ENCODE peak calls at places on chromosomes 7 and 10, in seven cellular contexts. One of them, this sample, is unnamed.
A peak's percentile ranks its signal among the peaks of the same experiment; 100 is the strongest.

GRCh38 chr7:149278396-149278795 is 16.4 kb downstream of the ZNF783 start:
- DNase-seq in glomerular endothelial cell: no peak
- DNase-seq in NCI-H2171 treated with DMSO at 0.1 percent for 48 hours: no peak
- DNase-seq in AG09309: no peak
- DNase-seq in posterior cingulate gyrus: no peak
- DNase-seq in activated naive CD4-positive, alpha-beta T cell treated with anti-CD3 and anti-CD28 coated beads for 36 hours: no peak
- DNase-seq in AG04450: no peak
- DNase-seq in this sample: no peak

GRCh38 chr7:17660116-17660515 is 280.2 kb downstream of the SNX13 start:
- DNase-seq in glomerular endothelial cell: no peak
- DNase-seq in NCI-H2171 treated with DMSO at 0.1 percent for 48 hours: no peak
- DNase-seq in AG09309: no peak
- DNase-seq in posterior cingulate gyrus: no peak
- DNase-seq in activated naive CD4-positive, alpha-beta T cell treated with anti-CD3 and anti-CD28 coated beads for 36 hours: no peak
- DNase-seq in AG04450: peak; percentile 44
- DNase-seq in this sample: no peak

GRCh38 chr10:49649294-49649693 is 30.2 kb upstream of the C10orf53 start:
- DNase-seq in glomerular endothelial cell: no peak
- DNase-seq in NCI-H2171 treated with DMSO at 0.1 percent for 48 hours: no peak
- DNase-seq in AG09309: no peak
- DNase-seq in posterior cingulate gyrus: no peak
- DNase-seq in activated naive CD4-positive, alpha-beta T cell treated with anti-CD3 and anti-CD28 coated beads for 36 hours: peak; percentile 47
- DNase-seq in AG04450: no peak
- DNase-seq in this sample: no peak

GRCh38 chr7:139908792-139909191 is 79.7 kb downstream of the TBXAS1 start:
- DNase-seq in glomerular endothelial cell: no peak
- DNase-seq in NCI-H2171 treated with DMSO at 0.1 percent for 48 hours: no peak
- DNase-seq in AG09309: no peak
- DNase-seq in posterior cingulate gyrus: no peak
- DNase-seq in activated naive CD4-positive, alpha-beta T cell treated with anti-CD3 and anti-CD28 coated beads for 36 hours: no peak
- DNase-seq in AG04450: no peak
- DNase-seq in this sample: no peak

GRCh38 chr7:3722396-3722846 is 421.4 kb downstream of the SDK1 start:
- DNase-seq in glomerular endothelial cell: no peak
- DNase-seq in NCI-H2171 treated with DMSO at 0.1 percent for 48 hours: peak; percentile 61
- DNase-seq in AG09309: no peak
- DNase-seq in posterior cingulate gyrus: peak; percentile 25
- DNase-seq in activated naive CD4-positive, alpha-beta T cell treated with anti-CD3 and anti-CD28 coated beads for 36 hours: peak; percentile 45
- DNase-seq in AG04450: no peak
- DNase-seq in this sample: peak; percentile 63

GRCh38 chr10:18140957-18141888 is 999 bp downstream of the CACNB2 start:
- DNase-seq in glomerular endothelial cell: no peak
- DNase-seq in NCI-H2171 treated with DMSO at 0.1 percent for 48 hours: peak; percentile 59
- DNase-seq in AG09309: no peak
- DNase-seq in posterior cingulate gyrus: no peak
- DNase-seq in activated naive CD4-positive, alpha-beta T cell treated with anti-CD3 and anti-CD28 coated beads for 36 hours: no peak
- DNase-seq in AG04450: no peak
- DNase-seq in this sample: no peak

GRCh38 chr10:101995451-101996063 is 60.4 kb downstream of the ARMH3 start:
- DNase-seq in glomerular endothelial cell: no peak
- DNase-seq in NCI-H2171 treated with DMSO at 0.1 percent for 48 hours: no peak
- DNase-seq in AG09309: no peak
- DNase-seq in posterior cingulate gyrus: no peak
- DNase-seq in activated naive CD4-positive, alpha-beta T cell treated with anti-CD3 and anti-CD28 coated beads for 36 hours: no peak
- DNase-seq in AG04450: no peak
- DNase-seq in this sample: no peak

GRCh38 chr10:122551450-122551849 is 9.1 kb upstream of the DMBT1 start:
- DNase-seq in glomerular endothelial cell: no peak
- DNase-seq in NCI-H2171 treated with DMSO at 0.1 percent for 48 hours: no peak
- DNase-seq in AG09309: no peak
- DNase-seq in posterior cingulate gyrus: no peak
- DNase-seq in activated naive CD4-positive, alpha-beta T cell treated with anti-CD3 and anti-CD28 coated beads for 36 hours: peak; percentile 77
- DNase-seq in AG04450: no peak
- DNase-seq in this sample: no peak

GRCh38 chr10:68955414-68955785 is 570 bp upstream of the DDX21 start:
- DNase-seq in glomerular endothelial cell: peak; percentile 22
- DNase-seq in NCI-H2171 treated with DMSO at 0.1 percent for 48 hours: no peak
- DNase-seq in AG09309: no peak
- DNase-seq in posterior cingulate gyrus: no peak
- DNase-seq in activated naive CD4-positive, alpha-beta T cell treated with anti-CD3 and anti-CD28 coated beads for 36 hours: no peak
- DNase-seq in AG04450: no peak
- DNase-seq in this sample: no peak

GRCh38 chr7:125059861-125060456 is 130.3 kb upstream of the POT1 start:
- DNase-seq in glomerular endothelial cell: no peak
- DNase-seq in NCI-H2171 treated with DMSO at 0.1 percent for 48 hours: peak; percentile 76
- DNase-seq in AG09309: no peak
- DNase-seq in posterior cingulate gyrus: no peak
- DNase-seq in activated naive CD4-positive, alpha-beta T cell treated with anti-CD3 and anti-CD28 coated beads for 36 hours: no peak
- DNase-seq in AG04450: no peak
- DNase-seq in this sample: no peak

GRCh38 chr7:20076835-20077234 is 140.3 kb downstream of the MACC1 start:
- DNase-seq in glomerular endothelial cell: no peak
- DNase-seq in NCI-H2171 treated with DMSO at 0.1 percent for 48 hours: no peak
- DNase-seq in AG09309: no peak
- DNase-seq in posterior cingulate gyrus: no peak
- DNase-seq in activated naive CD4-positive, alpha-beta T cell treated with anti-CD3 and anti-CD28 coated beads for 36 hours: no peak
- DNase-seq in AG04450: no peak
- DNase-seq in this sample: no peak

GRCh38 chr7:78568690-78569089 is 770.1 kb downstream of the PHTF2 start:
- DNase-seq in glomerular endothelial cell: no peak
- DNase-seq in NCI-H2171 treated with DMSO at 0.1 percent for 48 hours: no peak
- DNase-seq in AG09309: no peak
- DNase-seq in posterior cingulate gyrus: no peak
- DNase-seq in activated naive CD4-positive, alpha-beta T cell treated with anti-CD3 and anti-CD28 coated beads for 36 hours: no peak
- DNase-seq in AG04450: no peak
- DNase-seq in this sample: no peak

GRCh38 chr7:4225352-4225751 is 456.7 kb upstream of the FOXK1 start:
- DNase-seq in glomerular endothelial cell: no peak
- DNase-seq in NCI-H2171 treated with DMSO at 0.1 percent for 48 hours: no peak
- DNase-seq in AG09309: no peak
- DNase-seq in posterior cingulate gyrus: no peak
- DNase-seq in activated naive CD4-positive, alpha-beta T cell treated with anti-CD3 and anti-CD28 coated beads for 36 hours: no peak
- DNase-seq in AG04450: no peak
- DNase-seq in this sample: no peak

GRCh38 chr7:1963575-1963974 is 269.2 kb downstream of the MAD1L1 start:
- DNase-seq in glomerular endothelial cell: no peak
- DNase-seq in NCI-H2171 treated with DMSO at 0.1 percent for 48 hours: no peak
- DNase-seq in AG09309: no peak
- DNase-seq in posterior cingulate gyrus: no peak
- DNase-seq in activated naive CD4-positive, alpha-beta T cell treated with anti-CD3 and anti-CD28 coated beads for 36 hours: no peak
- DNase-seq in AG04450: no peak
- DNase-seq in this sample: no peak

GRCh38 chr7:92835140-92835850 is 1.1 kb downstream of the CDK6 start:
- DNase-seq in glomerular endothelial cell: no peak
- DNase-seq in NCI-H2171 treated with DMSO at 0.1 percent for 48 hours: peak; percentile 23
- DNase-seq in AG09309: no peak
- DNase-seq in posterior cingulate gyrus: peak; percentile 15
- DNase-seq in activated naive CD4-positive, alpha-beta T cell treated with anti-CD3 and anti-CD28 coated beads for 36 hours: peak; percentile 62
- DNase-seq in AG04450: no peak
- DNase-seq in this sample: no peak

GRCh38 chr7:94561841-94562514 is 52.4 kb downstream of the CASD1 start:
- DNase-seq in glomerular endothelial cell: peak; percentile 2
- DNase-seq in NCI-H2171 treated with DMSO at 0.1 percent for 48 hours: no peak
- DNase-seq in AG09309: no peak
- DNase-seq in posterior cingulate gyrus: no peak
- DNase-seq in activated naive CD4-positive, alpha-beta T cell treated with anti-CD3 and anti-CD28 coated beads for 36 hours: no peak
- DNase-seq in AG04450: no peak
- DNase-seq in this sample: no peak

GRCh38 chr10:75408911-75409885 is 7.6 kb upstream of the ZNF503 start:
- DNase-seq in glomerular endothelial cell: no peak
- DNase-seq in NCI-H2171 treated with DMSO at 0.1 percent for 48 hours: peak; percentile 73
- DNase-seq in AG09309: no peak
- DNase-seq in posterior cingulate gyrus: no peak
- DNase-seq in activated naive CD4-positive, alpha-beta T cell treated with anti-CD3 and anti-CD28 coated beads for 36 hours: peak; percentile 29
- DNase-seq in AG04450: no peak
- DNase-seq in this sample: no peak

GRCh38 chr10:91313761-91314520 is 93.5 kb downstream of the PCGF5 start:
- DNase-seq in glomerular endothelial cell: no peak
- DNase-seq in NCI-H2171 treated with DMSO at 0.1 percent for 48 hours: no peak
- DNase-seq in AG09309: no peak
- DNase-seq in posterior cingulate gyrus: no peak
- DNase-seq in activated naive CD4-positive, alpha-beta T cell treated with anti-CD3 and anti-CD28 coated beads for 36 hours: peak; percentile 50
- DNase-seq in AG04450: peak; percentile 59
- DNase-seq in this sample: no peak

This sample was measured in NCI-H1417 treated with DMSO at 0.1 percent for 48 hours.